ENCODE peak calls at places on chromosomes 1 and 21, in ten cellular contexts. O is WTC11, Z is HFFc6, T is nephron progenitor cell, J is fibroblast of mammary gland, D is activated B cell treated with CpG ODN at 0.5 μM for 24 hours, Y is GM12864, B is progenitor cell of endocrine pancreas, A is NB4, S is cardiac fibroblast. W is an unnamed sample.
A peak's percentile ranks its signal among the peaks of the same experiment; 100 is the strongest.

GRCh38 chr1:225942574-225942973 is 1.6 kb upstream of the LEFTY2 start:
- DNase-seq in Y (peak; percentile 70), Z (no peak), S (no peak), J (no peak), T (no peak), D (no peak), O (no peak), B (no peak), A (no peak), W (no peak)

GRCh38 chr1:183522104-183522503 is 49.8 kb downstream of the SMG7 start:
- DNase-seq in T (no peak), Z (no peak), B (no peak), D (no peak), Y (no peak), O (no peak), S (no peak), A (no peak), J (no peak), W (no peak)

GRCh38 chr1:3857791-3858129 is 484 bp downstream of the DFFB start:
- DNase-seq in Z (no peak), A (no peak), J (no peak), D (no peak), Y (no peak), B (no peak), T (no peak), S (no peak), O (no peak), W (no peak)

GRCh38 chr1:65372557-65372956 is 47.9 kb upstream of the LEPR start:
- DNase-seq in A (no peak), B (no peak), Y (no peak), Z (no peak), O (no peak), J (peak; percentile 18), T (no peak), D (no peak), S (no peak), W (no peak)

GRCh38 chr1:17683551-17683950 is 71.6 kb upstream of the ACTL8 start:
- DNase-seq in A (no peak), T (no peak), D (no peak), B (no peak), Y (no peak), S (no peak), Z (no peak), O (no peak), J (no peak), W (no peak)

GRCh38 chr21:37427221-37427620 is 60.6 kb downstream of the DYRK1A start:
- DNase-seq in Z (no peak), O (no peak), D (no peak), Y (no peak), T (no peak), B (no peak), J (no peak), S (no peak), A (no peak), W (no peak)

GRCh38 chr1:186231861-186232436 is 143.1 kb downstream of the TPR start:
- DNase-seq in B (no peak), T (no peak), O (no peak), Y (no peak), Z (peak; percentile 13), A (no peak), J (no peak), S (no peak), D (no peak), W (no peak)

GRCh38 chr1:112706505-112707216 is at the start of gene RHOC:
- DNase-seq in T (peak; percentile 84), B (peak; percentile 49), S (peak; percentile 52), D (no peak), A (peak; percentile 79), J (peak; percentile 38), Y (no peak), O (peak; percentile 62), Z (no peak), W (peak; percentile 73)

GRCh38 chr1:36352141-36352909 is 28.9 kb upstream of the EVA1B start:
- DNase-seq in D (no peak), Z (peak; percentile 35), J (peak; percentile 57), B (no peak), Y (no peak), A (no peak), O (no peak), T (no peak), S (peak; percentile 72), W (no peak)

GRCh38 chr21:43884861-43885370 is 19.9 kb downstream of the AGPAT3 start:
- DNase-seq in A (no peak), O (no peak), Z (no peak), Y (no peak), T (no peak), B (no peak), J (no peak), S (no peak), D (no peak), W (no peak)

GRCh38 chr1:168555521-168556046 is 11.8 kb upstream of the XCL2 start:
- DNase-seq in B (no peak), Y (no peak), Z (no peak), A (no peak), T (no peak), J (no peak), S (no peak), O (no peak), D (no peak), W (no peak)

GRCh38 chr1:236501093-236501492 is 22.7 kb upstream of the LGALS8 start:
- DNase-seq in B (no peak), A (no peak), J (no peak), Z (no peak), T (no peak), O (no peak), D (no peak), S (no peak), Y (no peak), W (no peak)

GRCh38 chr1:11571906-11572616 is 82.2 kb downstream of the FBXO2 start:
- DNase-seq in Y (no peak), D (no peak), S (no peak), B (no peak), O (peak; percentile 81), Z (no peak), J (no peak), A (peak; percentile 25), T (peak; percentile 26), W (no peak)

GRCh38 chr1:92485374-92486250 is 1.1 kb downstream of the GFI1 start:
- DNase-seq in D (peak; percentile 67), Z (no peak), A (peak; percentile 94), S (no peak), J (no peak), O (peak; percentile 80), B (peak; percentile 50), Y (peak; percentile 72), T (peak; percentile 67), W (peak; percentile 76)
- TF ChIP-seq CTCF in D (no peak), Z (peak; percentile 28), A (peak; percentile 37), S (no peak), J (no peak), O (peak; percentile 20), B (peak; percentile 50), Y (peak; percentile 57), T (peak; percentile 25), W (peak; percentile 39)

GRCh38 chr1:55034476-55035133 is 4.7 kb upstream of the PCSK9 start:
- DNase-seq in A (no peak), J (no peak), Z (no peak), B (no peak), Y (no peak), S (no peak), D (no peak), T (peak; percentile 56), O (no peak), W (no peak)

GRCh38 chr1:55037733-55038551 is 1.4 kb upstream of the PCSK9 start:
- DNase-seq in O (no peak), T (no peak), D (no peak), S (no peak), Z (no peak), J (no peak), Y (no peak), A (no peak), B (no peak), W (no peak)

GRCh38 chr1:55038552-55038838 is 853 bp upstream of the PCSK9 start:
- DNase-seq in S (no peak), T (no peak), Z (no peak), O (no peak), D (no peak), A (no peak), Y (no peak), B (no peak), J (no peak), W (no peak)

GRCh38 chr1:55033215-55033614 is 6.1 kb upstream of the PCSK9 start:
- DNase-seq in A (no peak), Z (no peak), Y (no peak), T (no peak), O (no peak), J (no peak), D (no peak), S (no peak), B (no peak), W (no peak)

GRCh38 chr1:55035904-55036303 is 3.4 kb upstream of the PCSK9 start:
- DNase-seq in J (no peak), Y (no peak), A (peak; percentile 22), S (no peak), B (no peak), D (no peak), Z (no peak), T (no peak), O (no peak), W (no peak)
- TF ChIP-seq CTCF in J (no peak), Y (peak; percentile 4), A (no peak), S (no peak), B (peak; percentile 12), D (no peak), Z (peak; percentile 32), T (no peak), O (no peak), W (peak; percentile 49)

GRCh38 chr1:156801409-156802121 is 15.1 kb downstream of the SH2D2A start:
- DNase-seq in O (no peak), Y (no peak), S (peak; percentile 92), B (no peak), D (no peak), T (no peak), A (no peak), J (peak; percentile 94), Z (peak; percentile 66), W (no peak)
- TF ChIP-seq CTCF in O (no peak), Y (no peak), S (peak; percentile 12), B (no peak), D (no peak), T (no peak), A (no peak), J (peak; percentile 47), Z (peak; percentile 55), W (no peak)

DNA sequence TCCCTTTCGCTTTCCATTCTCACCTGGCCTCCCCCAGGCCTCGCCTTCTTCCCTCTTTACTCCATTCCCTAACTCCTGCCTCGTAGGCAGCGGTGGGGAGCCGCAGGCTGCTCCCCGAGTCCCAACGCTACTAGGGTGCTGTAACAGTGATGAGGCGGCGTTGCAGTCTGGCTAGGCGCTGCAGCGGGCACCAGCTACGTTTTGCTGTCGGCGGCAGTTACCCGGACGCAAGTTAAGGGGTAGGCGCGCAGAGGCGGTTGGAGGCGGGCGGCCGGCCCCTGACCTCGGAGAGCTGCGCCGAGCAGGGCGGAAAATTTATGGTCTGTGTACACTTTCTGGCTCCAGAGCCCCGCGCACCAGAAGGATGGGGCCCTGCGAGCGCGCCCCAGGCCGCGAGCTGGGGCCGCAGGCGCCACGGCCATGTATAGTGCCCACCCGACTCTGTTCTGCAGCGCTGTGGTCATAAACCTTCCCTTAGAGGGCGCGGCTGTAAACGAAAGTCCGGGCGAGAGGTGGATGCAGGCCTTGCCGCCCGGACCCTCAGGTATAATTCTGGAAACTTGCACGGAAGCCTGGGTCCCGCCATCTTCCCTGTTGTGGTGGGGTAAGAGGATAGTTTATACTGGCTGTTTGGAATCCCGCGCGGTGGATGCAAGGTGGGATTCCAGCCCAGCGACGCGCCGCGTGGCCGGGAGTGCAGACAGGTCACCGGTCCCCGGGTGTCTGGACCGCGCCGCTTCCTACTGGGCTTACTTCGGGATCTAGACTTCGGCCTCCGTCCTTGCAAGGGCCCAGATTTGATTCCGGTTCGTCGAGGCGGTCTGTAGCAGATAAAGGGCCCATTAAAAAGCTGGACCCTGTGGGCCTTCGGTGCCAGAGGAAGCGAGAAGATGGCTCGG is 15.0 kb downstream of the HLX start:
- DNase-seq in D (peak; percentile 28), A (no peak), Y (no peak), O (peak; percentile 57), B (no peak), Z (no peak), J (no peak), T (peak; percentile 71), S (no peak), W (no peak)
- TF ChIP-seq CTCF in D (no peak), A (no peak), Y (no peak), O (no peak), B (no peak), Z (no peak), J (no peak), T (no peak), S (no peak), W (no peak)